ENCODE peak calls at places on chromosomes 3 and 15, in five cellular contexts. One of them, this sample, is unnamed.

GRCh38 chr3:13011369-13012227 is 61.6 kb downstream of the IQSEC1 start:
- DNase-seq in COR-L47: no peak
- DNase-seq in cardiac muscle cell: no peak
- DNase-seq in mucosa of gallbladder: peak; percentile 58
- DNase-seq in pancreas: no peak
- DNase-seq in this sample: no peak

GRCh38 chr15:58551084-58551763 is 119.4 kb downstream of the LIPC start:
- DNase-seq in COR-L47: no peak
- DNase-seq in cardiac muscle cell: no peak
- DNase-seq in mucosa of gallbladder: no peak
- DNase-seq in pancreas: no peak
- DNase-seq in this sample: no peak

GRCh38 chr3:134258761-134259347 is 8.2 kb upstream of the RYK start:
- DNase-seq in COR-L47: no peak
- DNase-seq in cardiac muscle cell: no peak
- DNase-seq in mucosa of gallbladder: no peak
- DNase-seq in pancreas: no peak
- DNase-seq in this sample: no peak

GRCh38 chr3:115381573-115381912 is 234.5 kb upstream of the ZBTB20 start:
- DNase-seq in COR-L47: no peak
- DNase-seq in cardiac muscle cell: peak; percentile 32
- DNase-seq in mucosa of gallbladder: no peak
- DNase-seq in pancreas: no peak
- DNase-seq in this sample: no peak

GRCh38 chr15:55164284-55164683 is 32.5 kb downstream of the RSL24D1 start:
- DNase-seq in COR-L47: no peak
- DNase-seq in cardiac muscle cell: no peak
- DNase-seq in mucosa of gallbladder: no peak
- DNase-seq in pancreas: no peak
- DNase-seq in this sample: no peak

GRCh38 chr15:79373068-79373467 is 59.1 kb upstream of the MINAR1 start:
- DNase-seq in COR-L47: no peak
- DNase-seq in cardiac muscle cell: no peak
- DNase-seq in mucosa of gallbladder: no peak
- DNase-seq in pancreas: no peak
- DNase-seq in this sample: no peak

GRCh38 chr15:66880380-66881155 is 178.5 kb downstream of the SMAD6 start:
- DNase-seq in COR-L47: no peak
- DNase-seq in cardiac muscle cell: no peak
- DNase-seq in mucosa of gallbladder: no peak
- DNase-seq in pancreas: no peak
- DNase-seq in this sample: no peak

GRCh38 chr3:170909129-170909903 is 879 bp upstream of the EIF5A2 start:
- DNase-seq in COR-L47: no peak
- DNase-seq in cardiac muscle cell: peak; percentile 94
- DNase-seq in mucosa of gallbladder: no peak
- DNase-seq in pancreas: peak; percentile 25
- DNase-seq in this sample: no peak

GRCh38 chr3:46127503-46127902 is 80.6 kb downstream of the CCR1 start:
- DNase-seq in COR-L47: no peak
- DNase-seq in cardiac muscle cell: peak; percentile 93
- DNase-seq in mucosa of gallbladder: no peak
- DNase-seq in pancreas: no peak
- DNase-seq in this sample: no peak

GRCh38 chr15:31550211-31550848 is 223.7 kb downstream of the KLF13 start:
- DNase-seq in COR-L47: no peak
- DNase-seq in cardiac muscle cell: no peak
- DNase-seq in mucosa of gallbladder: no peak
- DNase-seq in pancreas: no peak
- DNase-seq in this sample: no peak

GRCh38 chr3:88984832-88985231 is 122.6 kb upstream of the EPHA3 start:
- DNase-seq in COR-L47: no peak
- DNase-seq in cardiac muscle cell: no peak
- DNase-seq in mucosa of gallbladder: no peak
- DNase-seq in pancreas: no peak
- DNase-seq in this sample: no peak

GRCh38 chr3:133383175-133383574 is 16.7 kb upstream of the BFSP2 start:
- DNase-seq in COR-L47: no peak
- DNase-seq in cardiac muscle cell: no peak
- DNase-seq in mucosa of gallbladder: peak; percentile 41
- DNase-seq in pancreas: peak; percentile 37
- DNase-seq in this sample: no peak

GRCh38 chr3:127628788-127629456 is at the start of gene PODXL2:
- DNase-seq in COR-L47: peak; percentile 86
- DNase-seq in cardiac muscle cell: peak; percentile 72
- DNase-seq in mucosa of gallbladder: peak; percentile 25
- DNase-seq in pancreas: peak; percentile 56
- DNase-seq in this sample: peak; percentile 63

GRCh38 chr3:30530084-30530483 is 76.3 kb upstream of the TGFBR2 start:
- DNase-seq in COR-L47: no peak
- DNase-seq in cardiac muscle cell: no peak
- DNase-seq in mucosa of gallbladder: no peak
- DNase-seq in pancreas: no peak
- DNase-seq in this sample: no peak

GRCh38 chr3:186237915-186238314 is 124.1 kb downstream of the DGKG start:
- DNase-seq in COR-L47: no peak
- DNase-seq in cardiac muscle cell: no peak
- DNase-seq in mucosa of gallbladder: no peak
- DNase-seq in pancreas: no peak
- DNase-seq in this sample: no peak

GRCh38 chr3:130688677-130689076 is 58.0 kb downstream of the PIK3R4 start:
- DNase-seq in COR-L47: no peak
- DNase-seq in cardiac muscle cell: no peak
- DNase-seq in mucosa of gallbladder: no peak
- DNase-seq in pancreas: no peak
- DNase-seq in this sample: no peak

GRCh38 chr15:41969851-41970431 is 2.4 kb downstream of the EHD4 start:
- DNase-seq in COR-L47: no peak
- DNase-seq in cardiac muscle cell: no peak
- DNase-seq in mucosa of gallbladder: no peak
- DNase-seq in pancreas: no peak
- DNase-seq in this sample: no peak

GRCh38 chr3:189369636-189370035 is 197.9 kb downstream of the TPRG1 start:
- DNase-seq in COR-L47: no peak
- DNase-seq in cardiac muscle cell: no peak
- DNase-seq in mucosa of gallbladder: no peak
- DNase-seq in pancreas: no peak
- DNase-seq in this sample: no peak

GRCh38 chr3:142159083-142159740 is 9.9 kb upstream of the TFDP2 start:
- DNase-seq in COR-L47: no peak
- DNase-seq in cardiac muscle cell: no peak
- DNase-seq in mucosa of gallbladder: no peak
- DNase-seq in pancreas: no peak
- DNase-seq in this sample: no peak

GRCh38 chr15:94412979-94413741 is 181.8 kb downstream of the MCTP2 start:
- DNase-seq in COR-L47: peak; percentile 73
- DNase-seq in cardiac muscle cell: peak; percentile 38
- DNase-seq in mucosa of gallbladder: peak; percentile 44
- DNase-seq in pancreas: no peak
- DNase-seq in this sample: no peak